ENCODE peak calls at places on chromosomes 6 and 20, in nine cellular contexts. D is fibroblast of lung; I is WERI-Rb-1; Z is CD8-positive, alpha-beta T cell; C is stomach; W is AG10803; M is brain microvascular endothelial cell; P is GM06990; X is HepG2. T is an unnamed sample.

GRCh38 chr20:62347445-62347844 is 19.7 kb downstream of the LAMA5 start:
- DNase-seq in D (no peak), I (no peak), Z (no peak), C (no peak), W (no peak), M (no peak), P (no peak), X (no peak), T (no peak)

GRCh38 chr20:19781235-19781634 is 23.2 kb downstream of the RIN2 start:
- DNase-seq in D (no peak), I (no peak), Z (no peak), C (no peak), W (no peak), M (no peak), P (no peak), X (no peak), T (no peak)

GRCh38 chr6:89140347-89141159 is 5.3 kb upstream of the PM20D2 start:
- DNase-seq in D (no peak), I (no peak), Z (no peak), C (peak), W (no peak), M (no peak), P (no peak), X (peak), T (peak)

GRCh38 chr6:167399051-167399387 is 74.1 kb downstream of the TTLL2 start:
- DNase-seq in D (no peak), I (no peak), Z (no peak), C (no peak), W (no peak), M (no peak), P (no peak), X (no peak), T (no peak)

GRCh38 chr6:93789532-93789931 is 370.2 kb upstream of the EPHA7 start:
- DNase-seq in D (no peak), I (no peak), Z (no peak), C (no peak), W (no peak), M (no peak), P (no peak), X (no peak), T (peak)

GRCh38 chr6:113969888-113970807 is 800 bp downstream of the HDAC2 start:
- DNase-seq in D (peak), I (peak), Z (peak), C (peak), W (peak), M (no peak), P (peak), X (peak), T (peak)

GRCh38 chr6:108801331-108801730 is 46.9 kb upstream of the ARMC2 start:
- DNase-seq in D (no peak), I (no peak), Z (no peak), C (no peak), W (no peak), M (no peak), P (no peak), X (no peak), T (no peak)

GRCh38 chr20:33465536-33466302 is 22.2 kb upstream of the SNTA1 start:
- DNase-seq in D (no peak), I (peak), Z (no peak), C (no peak), W (no peak), M (no peak), P (no peak), X (peak), T (no peak)

GRCh38 chr6:17505062-17505476 is 95.0 kb upstream of the FAM8A1 start:
- DNase-seq in D (peak), I (no peak), Z (no peak), C (no peak), W (peak), M (peak), P (no peak), X (peak), T (peak)

GRCh38 chr6:72425003-72425681 is 196.7 kb upstream of the KCNQ5 start:
- DNase-seq in D (peak), I (no peak), Z (no peak), C (no peak), W (peak), M (peak), P (no peak), X (no peak), T (peak)

GRCh38 chr20:48049631-48050030 is 264.4 kb upstream of the SULF2 start:
- DNase-seq in D (no peak), I (no peak), Z (no peak), C (no peak), W (no peak), M (no peak), P (no peak), X (no peak), T (no peak)

GRCh38 chr6:43115365-43115764 is 39.3 kb downstream of the PTK7 start:
- DNase-seq in D (no peak), I (peak), Z (no peak), C (no peak), W (no peak), M (no peak), P (no peak), X (no peak), T (peak)

GRCh38 chr20:61442075-61442670 is 190.1 kb downstream of the CDH4 start:
- DNase-seq in D (no peak), I (no peak), Z (no peak), C (no peak), W (peak), M (no peak), P (no peak), X (no peak), T (no peak)

GRCh38 chr6:92072387-92072786 is 1347.0 kb downstream of the EPHA7 start:
- DNase-seq in D (no peak), I (no peak), Z (no peak), C (no peak), W (no peak), M (no peak), P (no peak), X (no peak), T (no peak)

GRCh38 chr6:159595173-159595572 is 97.9 kb downstream of the SOD2 start:
- DNase-seq in D (peak), I (no peak), Z (no peak), C (no peak), W (peak), M (peak), P (no peak), X (no peak), T (peak)

GRCh38 chr6:36514554-36515456 is 32.5 kb downstream of the STK38 start:
- DNase-seq in D (no peak), I (no peak), Z (no peak), C (no peak), W (no peak), M (no peak), P (no peak), X (peak), T (no peak)

GRCh38 chr20:48308882-48309281 is 518.9 kb downstream of the PREX1 start:
- DNase-seq in D (no peak), I (no peak), Z (no peak), C (no peak), W (no peak), M (no peak), P (no peak), X (no peak), T (no peak)

GRCh38 chr20:32470025-32470861 is 112.1 kb downstream of the ASXL1 start:
- DNase-seq in D (peak), I (peak), Z (no peak), C (no peak), W (peak), M (peak), P (no peak), X (peak), T (peak)

GRCh38 chr6:155580904-155581303 is 125.3 kb upstream of the NOX3 start:
- DNase-seq in D (no peak), I (peak), Z (no peak), C (no peak), W (no peak), M (no peak), P (no peak), X (no peak), T (no peak)

GRCh38 chr6:85450578-85450884 is 648 bp downstream of the NT5E start:
- DNase-seq in D (peak), I (no peak), Z (no peak), C (no peak), W (no peak), M (no peak), P (no peak), X (no peak), T (no peak)

GRCh38 chr20:10696650-10697049 is 22.9 kb upstream of the JAG1 start:
- DNase-seq in D (no peak), I (peak), Z (no peak), C (no peak), W (no peak), M (no peak), P (peak), X (peak), T (no peak)

GRCh38 chr6:168206681-168207274 is 112.8 kb downstream of the DACT2 start:
- DNase-seq in D (no peak), I (no peak), Z (no peak), C (no peak), W (no peak), M (no peak), P (no peak), X (no peak), T (no peak)

GRCh38 chr20:10255846-10256245 is 37.2 kb downstream of the SNAP25 start:
- DNase-seq in D (no peak), I (no peak), Z (no peak), C (no peak), W (no peak), M (no peak), P (no peak), X (no peak), T (no peak)

GRCh38 chr20:23230766-23231385 is 119.7 kb upstream of the NXT1 start:
- DNase-seq in D (no peak), I (no peak), Z (no peak), C (no peak), W (no peak), M (no peak), P (no peak), X (no peak), T (no peak)

GRCh38 chr20:45545754-45546453 is 1.3 kb downstream of the EPPIN start:
- DNase-seq in D (peak), I (no peak), Z (no peak), C (no peak), W (peak), M (peak), P (no peak), X (peak), T (peak)

GRCh38 chr6:40391851-40392595 is 195.1 kb downstream of the LRFN2 start:
- DNase-seq in D (no peak), I (no peak), Z (no peak), C (no peak), W (no peak), M (no peak), P (no peak), X (no peak), T (no peak)

GRCh38 chr20:6718660-6719059 is 48.8 kb upstream of the BMP2 start:
- DNase-seq in D (no peak), I (no peak), Z (no peak), C (no peak), W (no peak), M (no peak), P (no peak), X (no peak), T (no peak)

GRCh38 chr6:156425374-156425773 is 351.8 kb upstream of the ARID1B start:
- DNase-seq in D (peak), I (no peak), Z (no peak), C (no peak), W (peak), M (peak), P (no peak), X (no peak), T (peak)

GRCh38 chr6:135525550-135525949 is 28.0 kb upstream of the AHI1 start:
- DNase-seq in D (no peak), I (no peak), Z (no peak), C (no peak), W (no peak), M (no peak), P (no peak), X (no peak), T (no peak)

GRCh38 chr6:52741872-52742271 is 21.4 kb downstream of the GSTA2 start:
- DNase-seq in D (no peak), I (no peak), Z (no peak), C (no peak), W (peak), M (no peak), P (no peak), X (no peak), T (no peak)

GRCh38 chr20:25071722-25072121 is 10.2 kb downstream of the VSX1 start:
- DNase-seq in D (no peak), I (no peak), Z (no peak), C (peak), W (no peak), M (no peak), P (no peak), X (peak), T (no peak)

DNA sequence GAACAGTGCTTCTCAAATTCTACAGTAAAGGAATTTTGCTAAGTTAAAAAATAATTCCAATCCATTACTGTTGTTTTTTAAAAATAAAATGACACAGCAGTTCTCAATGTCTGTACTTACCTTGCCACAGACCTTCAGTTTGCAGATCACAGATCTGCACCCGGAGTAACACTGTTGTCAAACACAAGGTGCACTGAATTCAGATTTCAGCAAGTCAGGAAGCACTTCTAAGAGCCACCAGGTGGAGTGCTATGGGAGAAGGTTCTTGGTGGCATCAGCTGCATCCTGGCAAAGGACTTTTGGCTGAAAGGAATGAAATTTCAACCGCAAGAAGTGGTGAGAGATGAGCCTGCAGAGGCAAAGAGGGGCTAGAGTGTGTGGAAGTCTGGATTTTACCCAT is 17.4 kb downstream of the RSPH4A start:
- DNase-seq in D (no peak), I (no peak), Z (no peak), C (no peak), W (no peak), M (no peak), P (no peak), X (peak), T (peak)
- H3K4me3 ChIP-seq in D (no peak), I (no peak), Z (no peak), C (no peak), W (no peak), M (no peak), P (no peak), X (no peak), T (no peak)

GRCh38 chr6:41601248-41601549 is 37.1 kb upstream of the MDFI start:
- DNase-seq in D (no peak), I (no peak), Z (no peak), C (no peak), W (no peak), M (no peak), P (no peak), X (no peak), T (no peak)
- TF ChIP-seq CTCF in D (no peak), I (no peak), Z (no peak), C (no peak), W (no peak), M (no peak), P (no peak), X (no peak), T (no peak)

GRCh38 chr6:139855741-139856206 is 481.3 kb upstream of the CITED2 start:
- DNase-seq in D (no peak), I (no peak), Z (no peak), C (no peak), W (peak), M (peak), P (no peak), X (no peak), T (peak)

GRCh38 chr6:139858444-139858843 is 484.0 kb upstream of the CITED2 start:
- DNase-seq in D (no peak), I (peak), Z (no peak), C (peak), W (no peak), M (no peak), P (no peak), X (no peak), T (no peak)

GRCh38 chr6:139853302-139853992 is 479.0 kb upstream of the CITED2 start:
- DNase-seq in D (no peak), I (no peak), Z (no peak), C (no peak), W (peak), M (no peak), P (no peak), X (peak), T (peak)

GRCh38 chr6:139857143-139857542 is 482.7 kb upstream of the CITED2 start:
- DNase-seq in D (no peak), I (no peak), Z (no peak), C (no peak), W (no peak), M (no peak), P (no peak), X (no peak), T (no peak)

GRCh38 chr6:139856562-139856961 is 482.1 kb upstream of the CITED2 start:
- DNase-seq in D (no peak), I (no peak), Z (no peak), C (no peak), W (no peak), M (no peak), P (no peak), X (no peak), T (no peak)
- H3K4me3 ChIP-seq in D (no peak), I (no peak), Z (no peak), C (no peak), W (no peak), M (no peak), P (no peak), X (no peak), T (no peak)

GRCh38 chr20:51712501-51713212 is 55.5 kb downstream of the ATP9A start:
- DNase-seq in D (peak), I (peak), Z (no peak), C (no peak), W (peak), M (peak), P (no peak), X (peak), T (peak)
- TF ChIP-seq CTCF in D (peak), I (peak), Z (no peak), C (no peak), W (peak), M (peak), P (peak), X (peak), T (peak)

GRCh38 chr6:99614430-99615161 is 8.0 kb downstream of the PRDM13 start:
- DNase-seq in D (no peak), I (peak), Z (no peak), C (no peak), W (no peak), M (no peak), P (peak), X (no peak), T (no peak)
- H3K4me3 ChIP-seq in D (no peak), I (peak), Z (peak), C (peak), W (no peak), M (no peak), P (peak), X (peak), T (peak)

DNA sequence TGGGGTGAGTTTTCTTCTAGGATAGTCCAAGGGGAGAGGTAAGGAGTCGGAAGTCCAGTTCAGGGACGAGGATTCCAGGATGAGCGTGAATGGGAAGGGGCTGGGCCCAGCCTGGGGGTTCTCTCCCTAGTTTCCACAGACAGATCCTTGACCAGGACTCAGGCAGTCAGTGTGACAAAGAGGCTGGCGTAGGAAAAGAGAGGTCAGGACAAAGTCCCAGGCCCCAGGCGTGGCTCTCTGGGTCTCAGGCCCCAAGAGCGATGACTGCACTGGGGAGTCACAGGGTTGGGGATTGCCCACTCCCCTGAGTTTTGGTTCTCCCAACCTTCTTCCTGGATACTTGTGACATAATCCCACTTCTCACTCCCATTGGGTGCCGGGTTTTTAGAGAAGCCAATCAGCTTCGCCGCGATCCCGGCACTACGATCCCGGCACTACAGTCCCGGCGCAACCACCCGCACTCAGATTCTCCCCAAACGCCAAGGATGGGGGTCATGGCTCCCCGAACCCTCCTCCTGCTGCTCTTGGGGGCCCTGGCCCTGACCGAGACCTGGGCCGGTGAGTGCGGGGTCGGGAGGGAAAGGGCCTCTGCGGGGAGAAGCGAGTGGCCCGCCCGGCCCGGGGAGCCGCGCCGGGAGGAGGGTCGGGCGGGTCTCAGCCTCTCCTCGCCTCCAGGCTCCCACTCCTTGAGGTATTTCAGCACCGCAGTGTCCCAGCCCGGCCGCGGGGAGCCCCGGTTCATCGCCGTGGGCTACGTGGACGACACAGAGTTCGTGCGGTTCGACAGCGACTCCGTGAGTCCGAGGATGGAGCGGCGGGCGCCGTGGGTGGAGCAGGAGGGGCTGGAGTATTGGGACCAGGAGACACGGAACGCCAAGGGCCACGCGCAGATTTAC is 46.2 kb upstream of the TRIM26 start:
- DNase-seq in D (peak), I (peak), Z (peak), C (peak), W (peak), M (peak), P (peak), X (peak), T (peak)
- TF ChIP-seq CTCF in D (peak), I (peak), Z (peak), C (no peak), W (peak), M (peak), P (peak), X (peak), T (peak)

DNA sequence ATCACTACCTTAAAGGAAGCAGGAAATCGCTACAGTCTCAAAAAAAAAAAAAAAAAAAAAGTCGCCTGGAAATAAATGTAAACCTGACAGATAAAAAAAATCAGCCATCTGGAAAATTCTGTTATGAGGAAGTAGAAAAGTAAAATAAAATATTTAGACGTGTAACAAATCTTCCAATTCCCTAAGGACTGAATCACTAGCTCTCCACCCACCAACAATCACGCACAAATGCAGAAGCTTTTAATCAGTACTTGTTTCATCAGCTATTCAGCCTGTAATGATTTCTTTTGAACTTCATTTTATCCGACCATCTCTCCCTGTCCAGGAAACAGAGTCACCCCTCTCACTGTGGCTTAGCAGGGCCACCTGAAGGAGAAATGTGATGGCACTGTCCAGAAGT is 59.0 kb downstream of the SLC23A2 start:
- DNase-seq in D (peak), I (no peak), Z (no peak), C (no peak), W (peak), M (no peak), P (no peak), X (no peak), T (peak)
- H3K4me3 ChIP-seq in D (no peak), I (no peak), Z (no peak), C (no peak), W (no peak), M (no peak), P (no peak), X (no peak), T (no peak)

GRCh38 chr6:30966154-30966553 is 17.4 kb upstream of the MUC21 start:
- DNase-seq in D (no peak), I (no peak), Z (no peak), C (no peak), W (no peak), M (no peak), P (no peak), X (no peak), T (no peak)
- TF ChIP-seq CTCF in D (no peak), I (no peak), Z (no peak), C (no peak), W (no peak), M (no peak), P (peak), X (no peak), T (no peak)

T was measured in foreskin fibroblast.